ENCODE peak calls at places on chromosomes 1 and 21, in five cellular contexts. U is lower leg skin, L is NCI-H446 treated with DMSO at 0.1 percent for 48 hours, D is NCI-H510A treated with DMSO at 0.1 percent for 48 hours, J is esophagus muscularis mucosa. Y is an unnamed sample.

GRCh38 chr21:45460611-45461368 is 55.8 kb downstream of the COL18A1 start:
- DNase-seq in D (no peak), J (no peak), U (no peak), L (no peak), Y (no peak)

GRCh38 chr1:162056043-162056442 is 13.4 kb upstream of the NOS1AP start:
- DNase-seq in L (no peak), J (no peak), D (peak; percentile 56), U (peak; percentile 29), Y (no peak)

GRCh38 chr1:46547481-46548383 is 3.7 kb downstream of the KNCN start:
- DNase-seq in D (peak; percentile 50), L (no peak), U (no peak), J (no peak), Y (no peak)

GRCh38 chr1:10338047-10338446 is 60.8 kb upstream of the PGD start:
- DNase-seq in U (peak; percentile 17), J (no peak), L (no peak), D (peak; percentile 78), Y (no peak)

GRCh38 chr1:6962956-6963915 is 178.0 kb downstream of the CAMTA1 start:
- DNase-seq in D (no peak), U (peak; percentile 20), L (no peak), J (no peak), Y (no peak)

GRCh38 chr1:53495608-53496345 is 36.6 kb downstream of the DMRTB1 start:
- DNase-seq in U (no peak), J (no peak), D (no peak), L (no peak), Y (no peak)

GRCh38 chr1:70134148-70134547 is 71.2 kb downstream of the LRRC40 start:
- DNase-seq in D (no peak), U (no peak), L (no peak), J (no peak), Y (no peak)

GRCh38 chr1:46532095-46532494 is 19.4 kb downstream of the KNCN start:
- DNase-seq in D (no peak), L (no peak), J (no peak), U (no peak), Y (no peak)

GRCh38 chr1:9726406-9726805 is 74.9 kb downstream of the PIK3CD start:
- DNase-seq in U (no peak), L (no peak), J (no peak), D (no peak), Y (no peak)

GRCh38 chr1:35049116-35049515 is 17.4 kb upstream of the ZMYM6 start:
- DNase-seq in D (no peak), J (peak; percentile 5), L (no peak), U (no peak), Y (no peak)

GRCh38 chr1:9428601-9429368 is 110.5 kb upstream of the SLC25A33 start:
- DNase-seq in J (peak; percentile 100), U (peak; percentile 99), D (peak; percentile 100), L (peak; percentile 98), Y (peak; percentile 99)

GRCh38 chr1:85048296-85049064 is at the start of gene MCOLN3:
- DNase-seq in U (peak; percentile 23), J (no peak), L (no peak), D (peak; percentile 88), Y (no peak)

GRCh38 chr21:37231671-37232070 is 35.5 kb downstream of the VPS26C start:
- DNase-seq in L (no peak), J (no peak), U (no peak), D (no peak), Y (no peak)

GRCh38 chr21:42405064-42406059 is 1.7 kb downstream of the UBASH3A start:
- DNase-seq in D (no peak), U (no peak), J (no peak), L (no peak), Y (no peak)

GRCh38 chr1:218498061-218498938 is 153.2 kb downstream of the TGFB2 start:
- DNase-seq in U (no peak), L (no peak), J (no peak), D (no peak), Y (no peak)

GRCh38 chr1:208148380-208148779 is 95.8 kb downstream of the PLXNA2 start:
- DNase-seq in D (no peak), U (no peak), L (no peak), J (no peak), Y (no peak)

GRCh38 chr1:43382027-43382771 is 7.4 kb downstream of the MED8 start:
- DNase-seq in U (no peak), J (no peak), D (no peak), L (no peak), Y (no peak)

GRCh38 chr1:234750922-234751595 is 141.1 kb upstream of the IRF2BP2 start:
- DNase-seq in J (no peak), L (no peak), D (peak; percentile 67), U (no peak), Y (no peak)

GRCh38 chr1:176847052-176847451 is 317.5 kb downstream of the ASTN1 start:
- DNase-seq in L (peak; percentile 65), U (no peak), J (no peak), D (no peak), Y (no peak)

GRCh38 chr1:159790237-159790917 is 9.6 kb downstream of the DUSP23 start:
- DNase-seq in L (no peak), D (no peak), U (no peak), J (no peak), Y (no peak)

GRCh38 chr1:232486454-232487202 is 143.3 kb downstream of the SIPA1L2 start:
- DNase-seq in J (no peak), D (no peak), L (no peak), U (no peak), Y (no peak)

GRCh38 chr1:197924516-197925123 is 7.4 kb downstream of the LHX9 start:
- DNase-seq in U (no peak), J (no peak), D (peak; percentile 38), L (peak; percentile 35), Y (no peak)

GRCh38 chr21:46422636-46423241 is 36.0 kb upstream of the DIP2A start:
- DNase-seq in D (no peak), U (no peak), J (no peak), L (no peak), Y (no peak)

GRCh38 chr1:211604548-211604947 is 25.6 kb upstream of the SLC30A1 start:
- DNase-seq in U (no peak), D (no peak), J (no peak), L (no peak), Y (no peak)

Y was measured in vagina.